ENCODE peak calls at places on chromosomes 3 and 15, in six cellular contexts. L is H9, F is IMR-90, E is neuronal stem cell, T is H1, A is trophoblast cell. X is an unnamed sample.

GRCh38 chr3:27927882-27928281 is 205.8 kb upstream of the EOMES start:
- DNase-seq in L (no peak), F (no peak), E (no peak), T (no peak), A (no peak), X (no peak)

GRCh38 chr3:129651316-129652202 is 45.1 kb upstream of the PLXND1 start:
- DNase-seq in L (peak; percentile 71), F (peak; percentile 78), E (no peak), T (no peak), A (no peak), X (peak; percentile 75)

GRCh38 chr15:39641187-39641889 is 60.5 kb downstream of the THBS1 start:
- DNase-seq in L (no peak), F (peak; percentile 48), E (no peak), T (no peak), A (no peak), X (peak; percentile 22)

GRCh38 chr3:129429597-129429996 is 1.2 kb upstream of the EFCAB12 start:
- DNase-seq in L (peak; percentile 64), F (no peak), E (no peak), T (no peak), A (no peak), X (no peak)

GRCh38 chr3:133492159-133492860 is 81.2 kb upstream of the CDV3 start:
- DNase-seq in L (no peak), F (no peak), E (no peak), T (no peak), A (no peak), X (no peak)

GRCh38 chr15:101348643-101349496 is 53.8 kb upstream of the SNRPA1 start:
- DNase-seq in L (no peak), F (no peak), E (no peak), T (no peak), A (no peak), X (no peak)

GRCh38 chr15:29139540-29140459 is 129.8 kb downstream of the NSMCE3 start:
- DNase-seq in L (peak; percentile 91), F (peak; percentile 24), E (peak; percentile 55), T (peak; percentile 94), A (no peak), X (peak; percentile 35)

GRCh38 chr3:5017953-5018531 is 38.8 kb downstream of the BHLHE40 start:
- DNase-seq in L (no peak), F (no peak), E (no peak), T (no peak), A (no peak), X (no peak)

GRCh38 chr3:179840985-179841384 is 188.1 kb downstream of the USP13 start:
- DNase-seq in L (no peak), F (peak; percentile 67), E (no peak), T (no peak), A (no peak), X (no peak)

GRCh38 chr3:115968871-115969270 is 345.6 kb downstream of the GAP43 start:
- DNase-seq in L (no peak), F (no peak), E (no peak), T (no peak), A (no peak), X (no peak)

GRCh38 chr3:16060358-16060852 is 114.1 kb upstream of the GALNT15 start:
- DNase-seq in L (peak; percentile 42), F (peak; percentile 100), E (no peak), T (no peak), A (peak; percentile 87), X (peak; percentile 99)

GRCh38 chr3:186440850-186441249 is 78.8 kb upstream of the DGKG start:
- DNase-seq in L (no peak), F (no peak), E (no peak), T (peak; percentile 34), A (no peak), X (no peak)

GRCh38 chr3:157650191-157650590 is 147.0 kb upstream of the VEPH1 start:
- DNase-seq in L (no peak), F (no peak), E (no peak), T (no peak), A (no peak), X (no peak)

GRCh38 chr3:157647820-157648219 is 144.6 kb upstream of the VEPH1 start:
- DNase-seq in L (no peak), F (no peak), E (no peak), T (no peak), A (no peak), X (no peak)

GRCh38 chr3:157649511-157649910 is 146.3 kb upstream of the VEPH1 start:
- DNase-seq in L (no peak), F (no peak), E (no peak), T (no peak), A (no peak), X (no peak)

DNA sequence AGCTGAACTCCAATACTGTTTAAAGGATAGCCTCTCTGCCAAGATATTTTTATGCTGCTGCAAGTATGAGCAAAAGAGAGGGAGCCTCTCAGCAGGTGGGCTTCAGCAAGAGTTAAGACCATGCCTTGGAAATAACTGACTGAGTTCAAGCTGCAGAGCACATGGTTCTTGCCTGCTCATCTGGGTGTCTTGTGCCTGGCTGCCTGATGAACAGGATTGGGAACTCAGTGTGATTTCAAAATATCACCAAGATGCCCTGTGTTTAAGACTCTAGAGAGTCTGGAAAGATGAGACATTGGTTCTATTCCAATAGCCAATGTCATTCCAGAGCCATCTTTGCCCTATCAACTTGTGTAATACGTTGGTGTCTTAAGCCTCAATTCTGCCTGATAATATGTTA is 147.5 kb upstream of the VEPH1 start:
- DNase-seq in L (no peak), F (no peak), E (no peak), T (no peak), A (no peak), X (no peak)
- H4K91ac ChIP-seq in L (no peak overlapping the region), F (no peak overlapping the region), E (no peak overlapping the region), T (no peak overlapping the region), A (no peak overlapping the region), X (no peak overlapping the region)

GRCh38 chr3:168863561-168863960 is 767.8 kb upstream of the GOLIM4 start:
- DNase-seq in L (no peak), F (peak; percentile 11), E (no peak), T (no peak), A (no peak), X (no peak)
- H3K9me3 ChIP-seq in L (no peaks in the 10 kb centered on the region), F (no peaks in the 10 kb centered on the region), E (no peaks in the 10 kb centered on the region), T (no peaks in the 10 kb centered on the region), A (no peaks in the 10 kb centered on the region), X (no peaks in the 10 kb centered on the region)

DNA sequence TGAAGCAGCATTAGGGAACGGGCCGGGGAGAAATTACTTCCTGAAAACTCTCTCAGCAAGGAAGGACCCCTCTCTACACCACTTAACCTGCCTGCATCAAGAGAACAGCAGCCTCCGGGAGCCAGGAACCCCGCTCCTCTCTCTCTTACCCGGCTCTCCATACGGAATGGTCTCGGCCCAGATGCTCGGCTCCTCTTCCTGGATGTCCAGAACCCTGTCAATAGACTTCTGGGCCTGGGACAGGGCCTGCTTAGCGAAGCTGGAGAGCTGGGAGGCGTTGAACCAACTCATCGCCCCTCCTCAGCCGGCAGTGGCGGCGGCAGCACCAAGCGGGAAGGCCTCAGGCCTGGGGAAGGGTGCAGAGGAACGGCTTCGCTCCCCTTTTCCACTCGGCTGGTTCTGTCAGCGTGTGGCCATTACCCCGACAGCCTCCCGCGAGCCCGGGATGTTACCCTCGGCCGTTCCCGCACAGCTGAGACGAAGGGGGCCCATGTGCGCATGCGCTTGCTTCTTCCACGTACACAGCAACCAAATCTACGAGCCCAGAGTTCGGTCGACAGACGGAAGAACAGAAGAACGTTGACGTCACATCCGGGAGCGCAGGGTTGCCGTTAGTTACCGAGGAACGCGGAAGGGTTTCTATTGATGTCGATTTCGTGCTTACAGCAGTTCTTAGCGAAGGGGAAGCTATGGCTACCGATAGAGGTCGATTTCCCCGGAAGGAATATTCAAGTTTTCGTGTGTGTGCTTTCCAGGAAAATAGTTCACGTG is at the start of gene TMF1:
- DNase-seq in L (peak; percentile 98), F (peak; percentile 99), E (peak; percentile 98), T (peak; percentile 97), A (peak; percentile 100), X (peak; percentile 99)
- H4K91ac ChIP-seq in L (no peak within 1 kb of the TSS), F (peak within 1 kb of the TSS; percentile 77), E (no peak within 1 kb of the TSS), T (no peak within 1 kb of the TSS), A (peak within 1 kb of the TSS; percentile 78), X (peak within 1 kb of the TSS; percentile 97)

GRCh38 chr3:13811614-13812013 is 68.3 kb downstream of the WNT7A start:
- DNase-seq in L (no peak), F (no peak), E (no peak), T (no peak), A (no peak), X (no peak)
- H3K9me3 ChIP-seq in L (peaks cover 25% of the 10 kb centered on the region), F (peaks cover 42% of the 10 kb centered on the region), E (peaks cover 43% of the 10 kb centered on the region), T (peaks cover 38% of the 10 kb centered on the region), A (peaks cover 35% of the 10 kb centered on the region), X (peaks cover 48% of the 10 kb centered on the region)